ENCODE peak calls at places on chromosomes 2 and 18, in four cellular contexts. One of them, this sample, is unnamed.

GRCh38 chr18:21243041-21243431 is 1.0 kb downstream of the GREB1L start:
- DNase-seq in mesenteric fat pad: no peak
- DNase-seq in stimulated activated CD4-positive, alpha-beta T cell treated with anti-CD3 and anti-CD28 coated beads, Interleukin-1b, Interleukin-23, amount 100 ng/mL, for 48 hours: no peak
- DNase-seq in ovary: no peak
- DNase-seq in this sample: peak; percentile 29

GRCh38 chr2:236343400-236344161 is 79.4 kb upstream of the ASB18 start:
- DNase-seq in mesenteric fat pad: no peak
- DNase-seq in stimulated activated CD4-positive, alpha-beta T cell treated with anti-CD3 and anti-CD28 coated beads, Interleukin-1b, Interleukin-23, amount 100 ng/mL, for 48 hours: peak; percentile 46
- DNase-seq in ovary: peak; percentile 52
- DNase-seq in this sample: peak; percentile 61

GRCh38 chr2:237591379-237591881 is 896 bp upstream of the RAB17 start:
- DNase-seq in mesenteric fat pad: no peak
- DNase-seq in stimulated activated CD4-positive, alpha-beta T cell treated with anti-CD3 and anti-CD28 coated beads, Interleukin-1b, Interleukin-23, amount 100 ng/mL, for 48 hours: no peak
- DNase-seq in ovary: no peak
- DNase-seq in this sample: no peak

GRCh38 chr2:127514076-127514475 is 12.2 kb downstream of the IWS1 start:
- DNase-seq in mesenteric fat pad: no peak
- DNase-seq in stimulated activated CD4-positive, alpha-beta T cell treated with anti-CD3 and anti-CD28 coated beads, Interleukin-1b, Interleukin-23, amount 100 ng/mL, for 48 hours: no peak
- DNase-seq in ovary: no peak
- DNase-seq in this sample: no peak

GRCh38 chr2:230684222-230685164 is 28.1 kb upstream of the CAB39 start:
- DNase-seq in mesenteric fat pad: no peak
- DNase-seq in stimulated activated CD4-positive, alpha-beta T cell treated with anti-CD3 and anti-CD28 coated beads, Interleukin-1b, Interleukin-23, amount 100 ng/mL, for 48 hours: no peak
- DNase-seq in ovary: no peak
- DNase-seq in this sample: peak; percentile 82

GRCh38 chr2:70873541-70873940 is 37.9 kb upstream of the CD207 start:
- DNase-seq in mesenteric fat pad: no peak
- DNase-seq in stimulated activated CD4-positive, alpha-beta T cell treated with anti-CD3 and anti-CD28 coated beads, Interleukin-1b, Interleukin-23, amount 100 ng/mL, for 48 hours: no peak
- DNase-seq in ovary: no peak
- DNase-seq in this sample: no peak

GRCh38 chr2:11697103-11697871 is 27.3 kb upstream of the NTSR2 start:
- DNase-seq in mesenteric fat pad: peak; percentile 87
- DNase-seq in stimulated activated CD4-positive, alpha-beta T cell treated with anti-CD3 and anti-CD28 coated beads, Interleukin-1b, Interleukin-23, amount 100 ng/mL, for 48 hours: no peak
- DNase-seq in ovary: peak; percentile 54
- DNase-seq in this sample: peak; percentile 92

GRCh38 chr2:45793564-45793963 is 142.1 kb downstream of the PRKCE start:
- DNase-seq in mesenteric fat pad: no peak
- DNase-seq in stimulated activated CD4-positive, alpha-beta T cell treated with anti-CD3 and anti-CD28 coated beads, Interleukin-1b, Interleukin-23, amount 100 ng/mL, for 48 hours: no peak
- DNase-seq in ovary: no peak
- DNase-seq in this sample: no peak

GRCh38 chr2:209113030-209113429 is 310.8 kb upstream of the MAP2 start:
- DNase-seq in mesenteric fat pad: no peak
- DNase-seq in stimulated activated CD4-positive, alpha-beta T cell treated with anti-CD3 and anti-CD28 coated beads, Interleukin-1b, Interleukin-23, amount 100 ng/mL, for 48 hours: no peak
- DNase-seq in ovary: no peak
- DNase-seq in this sample: no peak

GRCh38 chr2:238952261-238952924 is 104.5 kb downstream of the TWIST2 start:
- DNase-seq in mesenteric fat pad: no peak
- DNase-seq in stimulated activated CD4-positive, alpha-beta T cell treated with anti-CD3 and anti-CD28 coated beads, Interleukin-1b, Interleukin-23, amount 100 ng/mL, for 48 hours: no peak
- DNase-seq in ovary: no peak
- DNase-seq in this sample: no peak

GRCh38 chr2:206229642-206230041 is 44.8 kb upstream of the ZDBF2 start:
- DNase-seq in mesenteric fat pad: no peak
- DNase-seq in stimulated activated CD4-positive, alpha-beta T cell treated with anti-CD3 and anti-CD28 coated beads, Interleukin-1b, Interleukin-23, amount 100 ng/mL, for 48 hours: no peak
- DNase-seq in ovary: no peak
- DNase-seq in this sample: no peak

GRCh38 chr2:175633227-175633626 is 368.8 kb downstream of the LNPK start:
- DNase-seq in mesenteric fat pad: no peak
- DNase-seq in stimulated activated CD4-positive, alpha-beta T cell treated with anti-CD3 and anti-CD28 coated beads, Interleukin-1b, Interleukin-23, amount 100 ng/mL, for 48 hours: no peak
- DNase-seq in ovary: no peak
- DNase-seq in this sample: no peak

GRCh38 chr18:25189391-25190185 is 162.4 kb downstream of the ZNF521 start:
- DNase-seq in mesenteric fat pad: no peak
- DNase-seq in stimulated activated CD4-positive, alpha-beta T cell treated with anti-CD3 and anti-CD28 coated beads, Interleukin-1b, Interleukin-23, amount 100 ng/mL, for 48 hours: no peak
- DNase-seq in ovary: no peak
- DNase-seq in this sample: no peak

GRCh38 chr2:211354481-211354880 is 798.1 kb downstream of the CPS1 start:
- DNase-seq in mesenteric fat pad: no peak
- DNase-seq in stimulated activated CD4-positive, alpha-beta T cell treated with anti-CD3 and anti-CD28 coated beads, Interleukin-1b, Interleukin-23, amount 100 ng/mL, for 48 hours: no peak
- DNase-seq in ovary: no peak
- DNase-seq in this sample: no peak

GRCh38 chr18:70452501-70452900 is 163.7 kb downstream of the SOCS6 start:
- DNase-seq in mesenteric fat pad: no peak
- DNase-seq in stimulated activated CD4-positive, alpha-beta T cell treated with anti-CD3 and anti-CD28 coated beads, Interleukin-1b, Interleukin-23, amount 100 ng/mL, for 48 hours: no peak
- DNase-seq in ovary: no peak
- DNase-seq in this sample: no peak

GRCh38 chr2:226891780-226892590 is 56.1 kb downstream of the RHBDD1 start:
- DNase-seq in mesenteric fat pad: no peak
- DNase-seq in stimulated activated CD4-positive, alpha-beta T cell treated with anti-CD3 and anti-CD28 coated beads, Interleukin-1b, Interleukin-23, amount 100 ng/mL, for 48 hours: no peak
- DNase-seq in ovary: no peak
- DNase-seq in this sample: no peak

GRCh38 chr2:42021490-42021889 is 26.3 kb upstream of the PKDCC start:
- DNase-seq in mesenteric fat pad: no peak
- DNase-seq in stimulated activated CD4-positive, alpha-beta T cell treated with anti-CD3 and anti-CD28 coated beads, Interleukin-1b, Interleukin-23, amount 100 ng/mL, for 48 hours: no peak
- DNase-seq in ovary: peak; percentile 48
- DNase-seq in this sample: peak; percentile 30

GRCh38 chr2:110124038-110124825 is 8.6 kb upstream of the MALL start:
- DNase-seq in mesenteric fat pad: no peak
- DNase-seq in stimulated activated CD4-positive, alpha-beta T cell treated with anti-CD3 and anti-CD28 coated beads, Interleukin-1b, Interleukin-23, amount 100 ng/mL, for 48 hours: no peak
- DNase-seq in ovary: no peak
- DNase-seq in this sample: no peak

GRCh38 chr2:224436634-224437033 is 34.7 kb upstream of the FAM124B start:
- DNase-seq in mesenteric fat pad: no peak
- DNase-seq in stimulated activated CD4-positive, alpha-beta T cell treated with anti-CD3 and anti-CD28 coated beads, Interleukin-1b, Interleukin-23, amount 100 ng/mL, for 48 hours: no peak
- DNase-seq in ovary: no peak
- DNase-seq in this sample: peak; percentile 45